ENCODE peak calls at places on chromosomes 13 and 19, in ten cellular contexts. One of them, this sample, is unnamed.

GRCh38 chr13:41463823-41464602 is 6.7 kb downstream of the RGCC start:
- DNase-seq in AG09319: no peak
- DNase-seq in pancreas: no peak
- DNase-seq in lower lobe of right lung: no peak
- DNase-seq in fibroblast of the aortic adventitia: no peak
- DNase-seq in A549: no peak
- DNase-seq in thyroid gland: no peak
- DNase-seq in choroid plexus epithelial cell: no peak
- DNase-seq in tibial artery: no peak
- DNase-seq in AG04449: no peak
- DNase-seq in this sample: no peak

GRCh38 chr19:17370026-17370587 is 7.0 kb downstream of the PLVAP start:
- DNase-seq in fibroblast of the aortic adventitia: peak
- DNase-seq in AG04449: no peak
- DNase-seq in tibial artery: no peak
- DNase-seq in AG09319: no peak
- DNase-seq in choroid plexus epithelial cell: peak
- DNase-seq in A549: no peak
- DNase-seq in lower lobe of right lung: no peak
- DNase-seq in thyroid gland: no peak
- DNase-seq in pancreas: no peak
- DNase-seq in this sample: no peak

GRCh38 chr19:48878219-48879024 is 6.2 kb downstream of the PPP1R15A start:
- DNase-seq in tibial artery: peak
- DNase-seq in AG09319: no peak
- DNase-seq in pancreas: no peak
- DNase-seq in fibroblast of the aortic adventitia: peak
- DNase-seq in AG04449: no peak
- DNase-seq in A549: peak
- DNase-seq in choroid plexus epithelial cell: peak
- DNase-seq in lower lobe of right lung: peak
- DNase-seq in thyroid gland: no peak
- DNase-seq in this sample: no peak

GRCh38 chr13:94708031-94708571 is 4.2 kb downstream of the SOX21 start:
- DNase-seq in A549: no peak
- DNase-seq in AG04449: no peak
- DNase-seq in choroid plexus epithelial cell: no peak
- DNase-seq in AG09319: no peak
- DNase-seq in lower lobe of right lung: no peak
- DNase-seq in fibroblast of the aortic adventitia: no peak
- DNase-seq in pancreas: no peak
- DNase-seq in thyroid gland: no peak
- DNase-seq in tibial artery: no peak
- DNase-seq in this sample: peak

GRCh38 chr13:24038405-24038804 is 122.1 kb upstream of the SPATA13 start:
- DNase-seq in fibroblast of the aortic adventitia: no peak
- DNase-seq in thyroid gland: no peak
- DNase-seq in pancreas: no peak
- DNase-seq in lower lobe of right lung: no peak
- DNase-seq in choroid plexus epithelial cell: peak
- DNase-seq in A549: no peak
- DNase-seq in tibial artery: no peak
- DNase-seq in AG09319: no peak
- DNase-seq in AG04449: no peak
- DNase-seq in this sample: no peak

GRCh38 chr13:67416047-67416925 is 186.2 kb upstream of the PCDH9 start:
- DNase-seq in thyroid gland: no peak
- DNase-seq in A549: peak
- DNase-seq in fibroblast of the aortic adventitia: peak
- DNase-seq in AG09319: no peak
- DNase-seq in lower lobe of right lung: peak
- DNase-seq in AG04449: no peak
- DNase-seq in choroid plexus epithelial cell: peak
- DNase-seq in tibial artery: no peak
- DNase-seq in pancreas: peak
- DNase-seq in this sample: no peak

GRCh38 chr19:23716792-23717191 is 29.8 kb upstream of the ZNF675 start:
- DNase-seq in AG04449: no peak
- DNase-seq in thyroid gland: no peak
- DNase-seq in tibial artery: no peak
- DNase-seq in choroid plexus epithelial cell: no peak
- DNase-seq in lower lobe of right lung: no peak
- DNase-seq in fibroblast of the aortic adventitia: no peak
- DNase-seq in AG09319: no peak
- DNase-seq in A549: no peak
- DNase-seq in pancreas: no peak
- DNase-seq in this sample: no peak

GRCh38 chr19:40827386-40828247 is 22.6 kb downstream of the CYP2A6 start:
- DNase-seq in lower lobe of right lung: no peak
- DNase-seq in AG04449: no peak
- DNase-seq in thyroid gland: no peak
- DNase-seq in tibial artery: peak
- DNase-seq in fibroblast of the aortic adventitia: no peak
- DNase-seq in A549: no peak
- DNase-seq in AG09319: no peak
- DNase-seq in choroid plexus epithelial cell: no peak
- DNase-seq in pancreas: no peak
- DNase-seq in this sample: no peak

GRCh38 chr13:101985321-101985720 is 416.5 kb downstream of the FGF14 start:
- DNase-seq in AG04449: no peak
- DNase-seq in thyroid gland: no peak
- DNase-seq in lower lobe of right lung: no peak
- DNase-seq in A549: no peak
- DNase-seq in pancreas: no peak
- DNase-seq in tibial artery: no peak
- DNase-seq in choroid plexus epithelial cell: peak
- DNase-seq in fibroblast of the aortic adventitia: no peak
- DNase-seq in AG09319: no peak
- DNase-seq in this sample: no peak

GRCh38 chr19:15357906-15358305 is 21.7 kb downstream of the AKAP8 start:
- DNase-seq in tibial artery: no peak
- DNase-seq in lower lobe of right lung: no peak
- DNase-seq in fibroblast of the aortic adventitia: no peak
- DNase-seq in A549: no peak
- DNase-seq in pancreas: no peak
- DNase-seq in AG09319: no peak
- DNase-seq in AG04449: no peak
- DNase-seq in choroid plexus epithelial cell: no peak
- DNase-seq in thyroid gland: no peak
- DNase-seq in this sample: no peak

GRCh38 chr19:55258476-55258827 is 365 bp downstream of the PPP6R1 start:
- DNase-seq in fibroblast of the aortic adventitia: no peak
- DNase-seq in AG04449: no peak
- DNase-seq in pancreas: no peak
- DNase-seq in thyroid gland: peak
- DNase-seq in lower lobe of right lung: peak
- DNase-seq in choroid plexus epithelial cell: no peak
- DNase-seq in AG09319: no peak
- DNase-seq in A549: no peak
- DNase-seq in tibial artery: no peak
- DNase-seq in this sample: no peak

GRCh38 chr13:69050696-69051095 is 1056.9 kb upstream of the ATXN8OS start:
- DNase-seq in AG09319: no peak
- DNase-seq in lower lobe of right lung: no peak
- DNase-seq in AG04449: no peak
- DNase-seq in tibial artery: no peak
- DNase-seq in thyroid gland: no peak
- DNase-seq in choroid plexus epithelial cell: no peak
- DNase-seq in A549: no peak
- DNase-seq in pancreas: no peak
- DNase-seq in fibroblast of the aortic adventitia: no peak
- DNase-seq in this sample: no peak

DNA sequence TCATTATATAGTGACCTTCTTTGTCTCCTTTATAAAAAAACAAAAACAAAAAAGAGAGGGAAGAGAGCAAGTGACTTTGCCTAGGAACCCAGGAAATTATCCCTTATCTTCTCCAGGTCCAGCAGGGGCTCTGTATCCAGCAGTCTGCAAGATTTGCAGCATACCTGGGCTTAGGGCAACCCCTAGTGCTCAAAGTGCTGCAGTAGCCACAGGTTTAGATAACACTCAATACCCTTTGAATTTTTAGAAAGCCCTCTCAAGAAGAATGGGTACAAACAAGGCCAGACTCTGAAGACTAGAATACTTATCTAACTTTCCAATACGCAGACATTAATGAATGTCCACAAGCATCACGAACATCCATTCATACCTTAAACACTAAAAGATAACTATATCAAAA is 43.2 kb downstream of the CCNA1 start:
- DNase-seq in A549: peak
- DNase-seq in choroid plexus epithelial cell: peak
- DNase-seq in AG09319: no peak
- DNase-seq in AG04449: no peak
- DNase-seq in fibroblast of the aortic adventitia: peak
- DNase-seq in lower lobe of right lung: no peak
- DNase-seq in thyroid gland: no peak
- DNase-seq in pancreas: no peak
- DNase-seq in tibial artery: no peak
- DNase-seq in this sample: no peak
- TF ChIP-seq CTCF in A549: no peak
- TF ChIP-seq CTCF in choroid plexus epithelial cell: peak
- TF ChIP-seq CTCF in AG09319: no peak
- TF ChIP-seq CTCF in AG04449: no peak
- TF ChIP-seq CTCF in fibroblast of the aortic adventitia: peak
- TF ChIP-seq CTCF in lower lobe of right lung: no peak
- TF ChIP-seq CTCF in thyroid gland: no peak
- TF ChIP-seq CTCF in pancreas: no peak
- TF ChIP-seq CTCF in tibial artery: no peak
- TF ChIP-seq CTCF in this sample: no peak

GRCh38 chr19:1226522-1227312 is 11.1 kb downstream of the CBARP start:
- DNase-seq in thyroid gland: no peak
- DNase-seq in tibial artery: no peak
- DNase-seq in AG04449: no peak
- DNase-seq in lower lobe of right lung: no peak
- DNase-seq in fibroblast of the aortic adventitia: no peak
- DNase-seq in choroid plexus epithelial cell: no peak
- DNase-seq in pancreas: no peak
- DNase-seq in AG09319: no peak
- DNase-seq in A549: no peak
- DNase-seq in this sample: no peak
- TF ChIP-seq CTCF in thyroid gland: no peak
- TF ChIP-seq CTCF in tibial artery: no peak
- TF ChIP-seq CTCF in AG04449: no peak
- TF ChIP-seq CTCF in lower lobe of right lung: no peak
- TF ChIP-seq CTCF in fibroblast of the aortic adventitia: no peak
- TF ChIP-seq CTCF in choroid plexus epithelial cell: no peak
- TF ChIP-seq CTCF in pancreas: no peak
- TF ChIP-seq CTCF in AG09319: no peak
- TF ChIP-seq CTCF in A549: no peak
- TF ChIP-seq CTCF in this sample: no peak

DNA sequence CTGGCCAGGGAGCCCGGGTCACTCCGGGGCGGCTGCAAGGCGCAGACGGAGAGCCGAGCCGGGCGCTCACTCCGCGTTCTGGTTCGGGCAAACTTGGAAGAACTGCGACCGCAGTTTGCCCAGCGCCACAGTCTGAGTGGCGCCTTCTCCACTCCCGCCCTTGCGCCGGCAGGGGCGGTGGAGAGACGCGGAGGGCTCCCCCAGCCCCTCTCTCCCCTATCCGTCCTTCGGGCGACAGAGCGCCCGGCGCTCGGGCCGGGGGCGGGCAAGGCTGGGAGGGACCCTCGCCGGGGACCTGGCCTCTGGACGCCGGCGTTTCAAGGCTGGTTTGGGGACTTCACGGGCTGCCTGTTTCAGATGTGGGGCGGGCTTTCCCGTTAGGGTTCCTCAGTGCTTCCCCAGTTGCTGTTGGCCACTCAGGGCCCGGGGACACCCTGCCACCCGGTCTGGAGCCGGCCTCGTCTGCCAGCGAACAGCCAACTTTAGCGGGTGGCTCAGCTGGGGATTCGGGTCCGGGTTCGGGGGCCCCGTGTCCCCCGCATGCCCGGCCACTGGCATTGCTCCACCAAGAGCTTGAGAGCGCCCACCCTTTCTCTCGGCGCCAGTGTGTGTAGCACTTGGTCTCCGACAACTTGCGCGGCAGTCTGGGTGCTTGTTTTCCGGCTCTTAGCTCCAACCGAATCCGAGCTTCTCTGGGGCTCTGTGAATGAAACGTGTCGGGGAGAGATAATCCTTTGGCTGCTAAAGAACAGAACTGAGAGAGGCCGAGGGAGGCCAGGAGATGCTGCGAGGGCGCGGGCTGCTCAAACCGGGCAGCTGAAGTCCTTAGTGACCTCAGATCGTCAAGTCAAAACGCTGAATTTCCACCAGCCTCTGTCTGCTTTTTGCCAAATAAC is 1.5 kb downstream of the GPC6 start:
- DNase-seq in choroid plexus epithelial cell: peak
- DNase-seq in AG09319: no peak
- DNase-seq in thyroid gland: peak
- DNase-seq in A549: peak
- DNase-seq in AG04449: no peak
- DNase-seq in pancreas: peak
- DNase-seq in tibial artery: peak
- DNase-seq in lower lobe of right lung: peak
- DNase-seq in fibroblast of the aortic adventitia: peak
- DNase-seq in this sample: peak
- TF ChIP-seq CTCF in choroid plexus epithelial cell: peak
- TF ChIP-seq CTCF in AG09319: peak
- TF ChIP-seq CTCF in thyroid gland: no peak
- TF ChIP-seq CTCF in A549: peak
- TF ChIP-seq CTCF in AG04449: peak
- TF ChIP-seq CTCF in pancreas: no peak
- TF ChIP-seq CTCF in tibial artery: peak
- TF ChIP-seq CTCF in lower lobe of right lung: no peak
- TF ChIP-seq CTCF in fibroblast of the aortic adventitia: peak
- TF ChIP-seq CTCF in this sample: peak

DNA sequence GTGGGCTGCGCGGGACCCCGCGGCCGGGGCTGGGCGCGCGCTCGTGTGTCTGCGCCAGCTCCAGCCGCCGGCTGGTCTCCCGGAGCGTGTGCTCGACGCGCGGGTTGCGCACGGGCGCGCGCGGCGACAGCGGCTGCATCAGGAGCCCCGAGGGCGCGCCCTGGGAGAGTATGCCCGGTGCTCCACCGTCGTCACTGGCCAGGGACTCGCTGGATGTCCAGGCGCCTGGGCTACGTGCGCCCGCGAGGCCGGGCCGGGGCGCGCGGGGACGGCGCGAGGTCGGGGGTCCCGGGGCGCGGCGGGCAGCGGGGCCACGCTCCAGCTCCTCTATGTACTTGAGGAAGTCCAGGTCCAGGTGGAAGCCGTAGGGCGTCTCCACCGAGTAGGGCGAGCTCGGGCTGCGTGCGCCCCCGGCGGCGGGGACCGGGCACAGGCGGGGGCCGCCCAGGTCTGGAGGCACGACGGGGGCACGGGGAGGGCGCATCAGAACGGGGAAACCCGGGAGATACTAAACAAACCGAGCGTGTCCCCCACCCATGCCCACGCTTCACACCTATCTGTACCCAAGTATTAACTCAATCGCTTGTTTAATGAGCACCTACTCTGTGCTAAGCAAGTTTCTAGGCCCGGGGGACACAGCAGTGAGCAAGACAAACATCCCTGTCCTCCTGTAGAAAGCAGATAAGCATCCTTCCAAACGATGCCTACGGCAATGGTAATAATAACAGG is 7.6 kb downstream of the KANK3 start:
- DNase-seq in A549: peak
- DNase-seq in AG04449: no peak
- DNase-seq in choroid plexus epithelial cell: no peak
- DNase-seq in AG09319: no peak
- DNase-seq in tibial artery: no peak
- DNase-seq in pancreas: no peak
- DNase-seq in fibroblast of the aortic adventitia: no peak
- DNase-seq in thyroid gland: no peak
- DNase-seq in lower lobe of right lung: no peak
- DNase-seq in this sample: no peak
- TF ChIP-seq CTCF in A549: peak
- TF ChIP-seq CTCF in AG04449: no peak
- TF ChIP-seq CTCF in choroid plexus epithelial cell: no peak
- TF ChIP-seq CTCF in AG09319: no peak
- TF ChIP-seq CTCF in tibial artery: no peak
- TF ChIP-seq CTCF in pancreas: no peak
- TF ChIP-seq CTCF in fibroblast of the aortic adventitia: no peak
- TF ChIP-seq CTCF in thyroid gland: no peak
- TF ChIP-seq CTCF in lower lobe of right lung: no peak
- TF ChIP-seq CTCF in this sample: peak

This sample was measured in osteocyte.